ENCODE peak calls at places on chromosomes 5 and 9, in four cellular contexts. R is AG04450, G is sigmoid colon, V is PC-3. B is an unnamed sample.

GRCh38 chr9:93066978-93067603 is 8.6 kb downstream of the SUSD3 start:
- DNase-seq in R (no peak), G (no peak), V (no peak), B (no peak)

GRCh38 chr5:103263054-103263453 is 4.5 kb downstream of the MACIR start:
- DNase-seq in R (no peak), G (no peak), V (no peak), B (no peak)

GRCh38 chr9:106677374-106677773 is 185.6 kb upstream of the ZNF462 start:
- DNase-seq in R (no peak), G (no peak), V (no peak), B (no peak)

GRCh38 chr5:54586336-54586735 is 68.8 kb downstream of the SNX18 start:
- DNase-seq in R (no peak), G (no peak), V (no peak), B (no peak)

GRCh38 chr9:123353984-123354591 is 1.9 kb upstream of the CRB2 start:
- DNase-seq in R (peak), G (peak), V (peak), B (no peak)

GRCh38 chr5:5069851-5070250 is 70.3 kb upstream of the ADAMTS16 start:
- DNase-seq in R (no peak), G (no peak), V (no peak), B (peak)

GRCh38 chr9:89592963-89593775 is 11.6 kb upstream of the GADD45G start:
- DNase-seq in R (no peak), G (no peak), V (peak), B (peak)

GRCh38 chr9:128113526-128114325 is 13.8 kb downstream of the PTGES2 start:
- DNase-seq in R (no peak), G (peak), V (no peak), B (no peak)

GRCh38 chr5:161546463-161547301 is at the start of gene GABRB2:
- DNase-seq in R (no peak), G (peak), V (no peak), B (no peak)

GRCh38 chr9:102551346-102551745 is 443.8 kb upstream of the CYLC2 start:
- DNase-seq in R (no peak), G (no peak), V (no peak), B (no peak)

GRCh38 chr5:15254607-15255006 is 245.4 kb upstream of the FBXL7 start:
- DNase-seq in R (no peak), G (no peak), V (no peak), B (no peak)

GRCh38 chr5:140443-140829 is 48.5 kb downstream of the PLEKHG4B start:
- DNase-seq in R (no peak), G (no peak), V (no peak), B (no peak)

GRCh38 chr5:132102101-132102701 is 28.6 kb downstream of the CSF2 start:
- DNase-seq in R (no peak), G (no peak), V (peak), B (peak)

GRCh38 chr5:87780831-87781760 is 368.4 kb upstream of the CCNH start:
- DNase-seq in R (peak), G (peak), V (peak), B (no peak)

GRCh38 chr5:180873628-180874520 is 12.8 kb upstream of the ZFP62 start:
- DNase-seq in R (no peak), G (no peak), V (no peak), B (peak)

GRCh38 chr5:2187156-2187555 is 304.4 kb upstream of the IRX4 start:
- DNase-seq in R (no peak), G (no peak), V (no peak), B (no peak)

GRCh38 chr9:129374651-129375050 is 196.6 kb upstream of the IER5L start:
- DNase-seq in R (no peak), G (no peak), V (no peak), B (no peak)

GRCh38 chr5:32103521-32103920 is 70.6 kb downstream of the GOLPH3 start:
- DNase-seq in R (no peak), G (no peak), V (no peak), B (peak)

GRCh38 chr9:78578016-78578555 is 281.2 kb downstream of the PSAT1 start:
- DNase-seq in R (no peak), G (no peak), V (no peak), B (no peak)

GRCh38 chr9:91422832-91423711 is 560 bp downstream of the NFIL3 start:
- DNase-seq in R (peak), G (peak), V (peak), B (peak)

GRCh38 chr5:555058-555623 is 30.9 kb upstream of the SLC9A3 start:
- DNase-seq in R (no peak), G (peak), V (no peak), B (no peak)

GRCh38 chr5:100827481-100827889 is 75.6 kb downstream of the ST8SIA4 start:
- DNase-seq in R (no peak), G (no peak), V (peak), B (no peak)

GRCh38 chr5:170572453-170572852 is 68.6 kb downstream of the KCNIP1 start:
- DNase-seq in R (no peak), G (no peak), V (peak), B (no peak)

GRCh38 chr5:132363431-132364112 is 5.9 kb upstream of the SLC22A5 start:
- DNase-seq in R (peak), G (no peak), V (peak), B (no peak)

GRCh38 chr5:38938424-38938823 is 92.6 kb downstream of the OSMR start:
- DNase-seq in R (peak), G (no peak), V (no peak), B (no peak)

GRCh38 chr9:134167530-134167931 is 3.2 kb upstream of the RNU6ATAC start:
- DNase-seq in R (peak), G (no peak), V (peak), B (no peak)

GRCh38 chr9:126989847-126990821 is 75.6 kb downstream of the RALGPS1 start:
- DNase-seq in R (no peak), G (peak), V (no peak), B (peak)

GRCh38 chr5:74625742-74626241 is 14.7 kb downstream of the ENC1 start:
- DNase-seq in R (no peak), G (no peak), V (no peak), B (no peak)

GRCh38 chr5:30337084-30337573 is 856.4 kb upstream of the CDH6 start:
- DNase-seq in R (no peak), G (no peak), V (no peak), B (no peak)

GRCh38 chr9:8762676-8763075 is 963.1 kb upstream of the DMAC1 start:
- DNase-seq in R (no peak), G (no peak), V (no peak), B (no peak)

GRCh38 chr5:59090323-59090722 is 507.4 kb downstream of the RAB3C start:
- DNase-seq in R (no peak), G (no peak), V (no peak), B (no peak)

GRCh38 chr5:146369691-146370090 is 31.1 kb downstream of the POU4F3 start:
- DNase-seq in R (no peak), G (no peak), V (peak), B (no peak)

GRCh38 chr5:160312960-160313734 is 783 bp upstream of the CCNJL start:
- DNase-seq in R (no peak), G (no peak), V (no peak), B (no peak)

GRCh38 chr5:94544031-94544650 is 74.3 kb downstream of the KIAA0825 start:
- DNase-seq in R (no peak), G (no peak), V (no peak), B (no peak)

DNA sequence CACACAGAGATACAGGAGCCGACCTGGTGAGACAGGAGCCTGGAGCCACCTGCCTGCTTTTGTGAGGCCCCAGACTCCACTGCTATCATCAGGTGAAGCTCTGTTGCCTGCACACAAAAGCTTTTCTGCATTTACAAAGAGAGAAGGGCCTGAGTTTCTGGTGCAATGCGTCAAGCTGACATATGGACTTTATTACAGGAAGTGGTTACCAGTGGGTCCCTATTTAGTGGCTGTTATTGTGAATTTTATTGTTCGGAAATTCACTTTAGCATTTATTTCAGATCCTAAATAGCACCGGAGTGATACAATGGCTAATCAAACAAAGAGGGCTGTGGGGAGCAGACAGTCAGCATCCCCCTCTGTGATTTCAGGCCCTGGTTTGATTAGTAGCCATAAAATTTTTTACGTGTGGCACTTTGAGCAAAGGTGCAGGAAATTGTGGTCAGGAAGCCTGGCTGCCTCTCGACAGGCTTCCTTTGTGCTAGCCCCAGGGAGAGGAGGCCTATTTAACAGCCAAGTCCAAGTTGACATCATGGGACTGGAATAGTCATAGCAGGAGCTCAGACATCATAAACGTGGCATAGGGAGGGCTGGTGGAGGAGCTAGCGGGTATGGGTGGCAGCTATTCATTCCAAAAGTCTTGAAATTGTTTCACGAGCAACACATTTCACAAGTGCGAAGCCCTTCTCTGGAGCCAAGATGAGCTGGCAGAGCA is 8.4 kb downstream of the TGFBI start:
- DNase-seq in R (no peak), G (peak), V (peak), B (no peak)
- H3K4me3 ChIP-seq in R (no peak), G (no peak), V (no peak), B (no peak)

GRCh38 chr5:64505769-64506566 is at the start of gene RGS7BP:
- DNase-seq in R (no peak), G (no peak), V (peak), B (no peak)
- H3K27ac ChIP-seq in R (no peak), G (peak), V (no peak), B (peak)

GRCh38 chr9:137590469-137591383 is at the start of gene ZMYND19:
- DNase-seq in R (peak), G (peak), V (peak), B (peak)
- TF ChIP-seq CTCF in R (no peak), G (no peak), V (no peak), B (peak)

GRCh38 chr9:88533951-88534455 is 975 bp upstream of the NXNL2 start:
- DNase-seq in R (no peak), G (peak), V (peak), B (no peak)
- H3K4me3 ChIP-seq in R (peak), G (peak), V (peak), B (peak)

DNA sequence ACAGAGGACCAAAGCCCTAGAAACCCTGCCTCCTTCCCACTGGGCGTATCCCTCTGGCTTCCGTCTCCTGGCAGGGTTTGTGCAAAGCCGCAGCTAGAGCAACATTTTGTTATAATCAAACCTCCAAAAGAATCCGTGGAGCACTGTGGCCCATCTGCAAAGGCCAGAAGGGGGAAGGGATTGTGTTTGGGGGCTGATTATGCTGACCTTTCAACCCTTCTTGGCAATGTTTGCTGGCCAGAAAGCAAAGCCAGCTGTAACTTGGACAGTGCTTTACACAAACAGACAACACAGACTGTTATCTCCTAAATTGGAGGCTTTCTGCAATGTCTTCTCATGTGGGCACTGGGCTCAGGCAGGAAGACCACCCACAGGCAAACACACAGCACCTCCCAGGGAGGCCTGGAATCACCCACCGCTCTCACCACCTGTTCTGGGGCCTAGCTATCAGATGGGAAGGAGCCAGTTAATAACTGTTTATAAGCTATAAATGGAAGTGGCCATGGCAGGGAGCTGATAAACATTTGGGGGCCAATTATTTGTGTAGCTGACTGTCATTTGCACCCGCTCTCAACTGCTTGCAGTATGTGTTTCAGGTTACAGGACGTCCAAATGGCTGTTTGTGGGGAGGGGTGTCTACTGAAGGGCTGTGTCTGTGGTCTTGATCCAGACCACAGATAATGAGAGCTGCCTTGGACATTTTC is 121.6 kb upstream of the ERCC6L2 start:
- DNase-seq in R (no peak), G (peak), V (no peak), B (no peak)
- H3K27ac ChIP-seq in R (no peak), G (no peak), V (no peak), B (peak)